ENCODE peak calls at places on chromosomes 13 and 19, in four cellular contexts. Z is HT1080; E is stimulated activated CD4-positive, alpha-beta T cell treated with anti-CD3 and anti-CD28 coated beads, Interleukin-15, amount 100 ng/mL, for 48 hours; U is NCI-H1092. C is an unnamed sample.

GRCh38 chr19:1261863-1262686 is 7.1 kb upstream of the CIRBP start:
- DNase-seq in Z (no peak), U (no peak), E (no peak), C (no peak)

GRCh38 chr13:51113969-51114368 is 2.9 kb upstream of the C13orf42 start:
- DNase-seq in U (no peak), E (no peak), Z (no peak), C (no peak)

GRCh38 chr19:43625918-43626579 is 6.6 kb upstream of the ZNF428 start:
- DNase-seq in E (peak), Z (no peak), U (no peak), C (no peak)

GRCh38 chr19:11378319-11379189 is 4.1 kb downstream of the SWSAP1 start:
- DNase-seq in E (no peak), U (peak), Z (peak), C (no peak)

GRCh38 chr19:47637550-47637949 is 28.6 kb downstream of the BICRA start:
- DNase-seq in E (no peak), Z (no peak), U (no peak), C (no peak)

GRCh38 chr19:5144545-5145179 is 175.7 kb downstream of the KDM4B start:
- DNase-seq in U (no peak), Z (no peak), E (no peak), C (no peak)

GRCh38 chr13:33251131-33251629 is 34.4 kb downstream of the STARD13 start:
- DNase-seq in U (no peak), Z (peak), E (no peak), C (peak)

GRCh38 chr13:29746167-29746677 is 104.2 kb downstream of the UBL3 start:
- DNase-seq in E (no peak), U (no peak), Z (no peak), C (no peak)

GRCh38 chr19:16463991-16464575 is 7.7 kb downstream of the EPS15L1 start:
- DNase-seq in E (no peak), Z (no peak), U (no peak), C (no peak)

GRCh38 chr19:20422616-20423205 is 142.9 kb downstream of the ZNF737 start:
- DNase-seq in Z (no peak), E (no peak), U (no peak), C (no peak)

GRCh38 chr19:15300533-15301194 is 31.7 kb downstream of the BRD4 start:
- DNase-seq in Z (no peak), E (no peak), U (no peak), C (no peak)

GRCh38 chr13:26628706-26629105 is 71.2 kb downstream of the WASF3 start:
- DNase-seq in U (peak), E (no peak), Z (peak), C (no peak)

GRCh38 chr13:70253411-70253810 is 145.2 kb upstream of the KLHL1 start:
- DNase-seq in E (no peak), U (no peak), Z (peak), C (no peak)

GRCh38 chr19:32372726-32373613 is 27.6 kb downstream of the ZNF507 start:
- DNase-seq in U (no peak), Z (peak), E (no peak), C (no peak)

GRCh38 chr19:29683009-29683408 is 17.7 kb downstream of the PLEKHF1 start:
- DNase-seq in U (no peak), E (no peak), Z (peak), C (no peak)

GRCh38 chr13:99796175-99796819 is 175.3 kb downstream of the ZIC5 start:
- DNase-seq in U (no peak), Z (peak), E (peak), C (no peak)

GRCh38 chr13:113663934-113664333 is 3.1 kb upstream of the GRK1 start:
- DNase-seq in U (no peak), Z (no peak), E (no peak), C (no peak)

GRCh38 chr19:14632286-14632685 is 42.4 kb downstream of the ADGRE3 start:
- DNase-seq in U (no peak), Z (peak), E (peak), C (peak)

GRCh38 chr13:48621056-48621455 is 32.7 kb upstream of the CYSLTR2 start:
- DNase-seq in Z (no peak), E (no peak), U (no peak), C (no peak)